ENCODE peak calls at places on chromosomes 7 and 10, in eight cellular contexts. One of them, this sample, is unnamed.

GRCh38 chr10:94131885-94132284 is 138.2 kb downstream of the PLCE1 start:
- DNase-seq in fibroblast of lung: peak; percentile 65
- DNase-seq in cardiac muscle cell: peak; percentile 69
- DNase-seq in ovary: no peak
- DNase-seq in transverse colon: no peak
- DNase-seq in HFF-Myc: no peak
- DNase-seq in neural progenitor cell: no peak
- DNase-seq in endothelial cell: no peak
- DNase-seq in this sample: no peak

GRCh38 chr7:104156842-104157277 is 51.0 kb downstream of the ORC5 start:
- DNase-seq in fibroblast of lung: peak; percentile 54
- DNase-seq in cardiac muscle cell: peak; percentile 50
- DNase-seq in ovary: no peak
- DNase-seq in transverse colon: no peak
- DNase-seq in HFF-Myc: no peak
- DNase-seq in neural progenitor cell: peak; percentile 32
- DNase-seq in endothelial cell: no peak
- DNase-seq in this sample: peak; percentile 6

GRCh38 chr10:104327745-104328635 is 10.3 kb downstream of the ITPRIP start:
- DNase-seq in fibroblast of lung: peak; percentile 78
- DNase-seq in cardiac muscle cell: peak; percentile 82
- DNase-seq in ovary: peak; percentile 61
- DNase-seq in transverse colon: no peak
- DNase-seq in HFF-Myc: peak; percentile 59
- DNase-seq in neural progenitor cell: peak; percentile 91
- DNase-seq in endothelial cell: peak; percentile 37
- DNase-seq in this sample: no peak

GRCh38 chr10:124647421-124648130 is 96.6 kb downstream of the FAM53B start:
- DNase-seq in fibroblast of lung: peak; percentile 25
- DNase-seq in cardiac muscle cell: peak; percentile 52
- DNase-seq in ovary: no peak
- DNase-seq in transverse colon: peak; percentile 79
- DNase-seq in HFF-Myc: peak; percentile 39
- DNase-seq in neural progenitor cell: no peak
- DNase-seq in endothelial cell: peak; percentile 27
- DNase-seq in this sample: peak; percentile 70

GRCh38 chr10:86348321-86349210 is 18.0 kb downstream of the GRID1 start:
- DNase-seq in fibroblast of lung: no peak
- DNase-seq in cardiac muscle cell: peak; percentile 7
- DNase-seq in ovary: no peak
- DNase-seq in transverse colon: no peak
- DNase-seq in HFF-Myc: no peak
- DNase-seq in neural progenitor cell: peak; percentile 47
- DNase-seq in endothelial cell: no peak
- DNase-seq in this sample: no peak

GRCh38 chr10:60425392-60426110 is 35.9 kb upstream of the ANK3 start:
- DNase-seq in fibroblast of lung: peak; percentile 60
- DNase-seq in cardiac muscle cell: peak; percentile 47
- DNase-seq in ovary: no peak
- DNase-seq in transverse colon: no peak
- DNase-seq in HFF-Myc: no peak
- DNase-seq in neural progenitor cell: no peak
- DNase-seq in endothelial cell: no peak
- DNase-seq in this sample: no peak

GRCh38 chr7:22696672-22697071 is 30.3 kb upstream of the IL6 start:
- DNase-seq in fibroblast of lung: peak; percentile 14
- DNase-seq in cardiac muscle cell: peak; percentile 38
- DNase-seq in ovary: no peak
- DNase-seq in transverse colon: no peak
- DNase-seq in HFF-Myc: no peak
- DNase-seq in neural progenitor cell: no peak
- DNase-seq in endothelial cell: no peak
- DNase-seq in this sample: no peak

GRCh38 chr10:133058267-133059092 is 29.2 kb upstream of the ADGRA1 start:
- DNase-seq in fibroblast of lung: no peak
- DNase-seq in cardiac muscle cell: peak; percentile 9
- DNase-seq in ovary: no peak
- DNase-seq in transverse colon: no peak
- DNase-seq in HFF-Myc: no peak
- DNase-seq in neural progenitor cell: no peak
- DNase-seq in endothelial cell: no peak
- DNase-seq in this sample: no peak

GRCh38 chr7:99092064-99092720 is 51.7 kb downstream of the SMURF1 start:
- DNase-seq in fibroblast of lung: no peak
- DNase-seq in cardiac muscle cell: no peak
- DNase-seq in ovary: no peak
- DNase-seq in transverse colon: no peak
- DNase-seq in HFF-Myc: no peak
- DNase-seq in neural progenitor cell: no peak
- DNase-seq in endothelial cell: no peak
- DNase-seq in this sample: no peak

GRCh38 chr10:58027431-58027830 is 240.3 kb downstream of the IPMK start:
- DNase-seq in fibroblast of lung: no peak
- DNase-seq in cardiac muscle cell: no peak
- DNase-seq in ovary: no peak
- DNase-seq in transverse colon: no peak
- DNase-seq in HFF-Myc: no peak
- DNase-seq in neural progenitor cell: peak; percentile 4
- DNase-seq in endothelial cell: no peak
- DNase-seq in this sample: no peak

GRCh38 chr7:41758321-41758720 is 55.4 kb upstream of the INHBA start:
- DNase-seq in fibroblast of lung: no peak
- DNase-seq in cardiac muscle cell: no peak
- DNase-seq in ovary: no peak
- DNase-seq in transverse colon: no peak
- DNase-seq in HFF-Myc: no peak
- DNase-seq in neural progenitor cell: no peak
- DNase-seq in endothelial cell: no peak
- DNase-seq in this sample: no peak

GRCh38 chr10:3242251-3242650 is 69.7 kb upstream of the PITRM1 start:
- DNase-seq in fibroblast of lung: no peak
- DNase-seq in cardiac muscle cell: no peak
- DNase-seq in ovary: no peak
- DNase-seq in transverse colon: no peak
- DNase-seq in HFF-Myc: no peak
- DNase-seq in neural progenitor cell: no peak
- DNase-seq in endothelial cell: no peak
- DNase-seq in this sample: no peak

GRCh38 chr10:3238115-3238871 is 65.7 kb upstream of the PITRM1 start:
- DNase-seq in fibroblast of lung: no peak
- DNase-seq in cardiac muscle cell: peak; percentile 39
- DNase-seq in ovary: no peak
- DNase-seq in transverse colon: no peak
- DNase-seq in HFF-Myc: no peak
- DNase-seq in neural progenitor cell: no peak
- DNase-seq in endothelial cell: no peak
- DNase-seq in this sample: no peak

GRCh38 chr10:3241128-3242057 is 68.8 kb upstream of the PITRM1 start:
- DNase-seq in fibroblast of lung: no peak
- DNase-seq in cardiac muscle cell: no peak
- DNase-seq in ovary: no peak
- DNase-seq in transverse colon: no peak
- DNase-seq in HFF-Myc: no peak
- DNase-seq in neural progenitor cell: no peak
- DNase-seq in endothelial cell: no peak
- DNase-seq in this sample: no peak

GRCh38 chr10:3239066-3239919 is 66.7 kb upstream of the PITRM1 start:
- DNase-seq in fibroblast of lung: peak; percentile 85
- DNase-seq in cardiac muscle cell: peak; percentile 81
- DNase-seq in ovary: peak; percentile 74
- DNase-seq in transverse colon: peak; percentile 83
- DNase-seq in HFF-Myc: peak; percentile 42
- DNase-seq in neural progenitor cell: peak; percentile 71
- DNase-seq in endothelial cell: peak; percentile 84
- DNase-seq in this sample: peak; percentile 74

GRCh38 chr10:3239920-3240909 is 67.6 kb upstream of the PITRM1 start:
- DNase-seq in fibroblast of lung: no peak
- DNase-seq in cardiac muscle cell: no peak
- DNase-seq in ovary: no peak
- DNase-seq in transverse colon: no peak
- DNase-seq in HFF-Myc: no peak
- DNase-seq in neural progenitor cell: no peak
- DNase-seq in endothelial cell: peak; percentile 47
- DNase-seq in this sample: no peak
- TF ChIP-seq CTCF in fibroblast of lung: no peak
- TF ChIP-seq CTCF in cardiac muscle cell: no peak
- TF ChIP-seq CTCF in ovary: no peak
- TF ChIP-seq CTCF in transverse colon: no peak
- TF ChIP-seq CTCF in HFF-Myc: no peak
- TF ChIP-seq CTCF in neural progenitor cell: no peak
- TF ChIP-seq CTCF in endothelial cell: peak; percentile 15
- TF ChIP-seq CTCF in this sample: no peak

DNA sequence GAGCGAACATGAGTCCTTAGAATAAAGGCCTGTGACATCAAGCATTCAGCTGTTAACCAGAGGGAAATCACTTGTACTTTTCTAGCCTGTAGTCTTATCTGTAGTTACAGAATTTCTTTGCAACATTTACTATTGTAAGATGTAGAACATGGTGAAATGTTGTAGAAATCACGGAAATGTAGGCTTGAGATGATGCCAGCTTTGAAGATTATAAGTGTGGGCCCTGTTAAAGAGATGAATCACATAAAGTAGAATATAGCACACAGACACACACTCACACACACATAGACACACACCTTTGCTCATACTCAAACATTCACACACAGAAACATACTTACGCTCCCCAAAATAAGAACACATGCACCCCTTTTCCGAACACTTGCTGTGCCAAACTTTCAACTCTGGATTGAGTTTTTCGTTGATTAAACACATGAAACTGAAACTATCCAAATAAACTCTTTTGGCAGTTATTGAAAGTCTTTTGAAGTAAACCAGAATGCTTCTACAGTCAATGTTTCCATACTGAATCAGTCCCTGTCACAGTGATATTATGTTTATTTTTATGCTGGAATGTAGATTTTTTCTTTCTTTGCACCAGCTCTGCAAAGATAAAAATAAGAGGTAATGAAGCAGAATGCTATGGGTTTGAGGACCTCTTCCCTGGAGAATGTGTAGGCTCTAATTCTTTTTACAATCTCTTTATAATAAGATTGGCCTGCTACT is 230.3 kb upstream of the MEOX2 start:
- DNase-seq in fibroblast of lung: peak; percentile 65
- DNase-seq in cardiac muscle cell: peak; percentile 41
- DNase-seq in ovary: no peak
- DNase-seq in transverse colon: no peak
- DNase-seq in HFF-Myc: no peak
- DNase-seq in neural progenitor cell: no peak
- DNase-seq in endothelial cell: no peak
- DNase-seq in this sample: no peak
- TF ChIP-seq CTCF in fibroblast of lung: no peak
- TF ChIP-seq CTCF in cardiac muscle cell: no peak
- TF ChIP-seq CTCF in ovary: no peak
- TF ChIP-seq CTCF in transverse colon: no peak
- TF ChIP-seq CTCF in HFF-Myc: no peak
- TF ChIP-seq CTCF in neural progenitor cell: no peak
- TF ChIP-seq CTCF in endothelial cell: no peak
- TF ChIP-seq CTCF in this sample: no peak

DNA sequence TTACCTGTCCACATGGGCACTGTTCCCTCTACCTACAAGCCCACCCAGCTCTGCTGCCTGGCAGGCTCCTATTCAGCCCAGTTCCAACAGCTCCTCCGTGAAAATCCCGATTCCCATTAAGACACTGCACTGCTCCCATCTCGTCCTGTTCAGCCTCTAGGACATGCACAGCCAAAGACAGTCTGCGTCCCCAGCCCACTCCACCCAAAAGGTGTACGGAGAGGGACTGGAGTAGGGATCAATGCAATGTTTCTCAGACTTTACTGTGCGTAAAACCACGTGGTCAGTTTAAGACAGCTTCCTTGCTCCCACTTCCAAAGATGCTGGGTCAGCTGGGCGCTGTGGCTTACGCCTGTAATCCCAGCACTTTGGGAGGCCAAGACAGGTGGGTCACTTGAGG is 19.9 kb downstream of the FGFR2 start:
- DNase-seq in fibroblast of lung: no peak
- DNase-seq in cardiac muscle cell: no peak
- DNase-seq in ovary: no peak
- DNase-seq in transverse colon: no peak
- DNase-seq in HFF-Myc: no peak
- DNase-seq in neural progenitor cell: no peak
- DNase-seq in endothelial cell: no peak
- DNase-seq in this sample: no peak
- TF ChIP-seq CTCF in fibroblast of lung: no peak
- TF ChIP-seq CTCF in cardiac muscle cell: no peak
- TF ChIP-seq CTCF in ovary: no peak
- TF ChIP-seq CTCF in transverse colon: no peak
- TF ChIP-seq CTCF in HFF-Myc: no peak
- TF ChIP-seq CTCF in neural progenitor cell: no peak
- TF ChIP-seq CTCF in endothelial cell: no peak
- TF ChIP-seq CTCF in this sample: no peak

DNA sequence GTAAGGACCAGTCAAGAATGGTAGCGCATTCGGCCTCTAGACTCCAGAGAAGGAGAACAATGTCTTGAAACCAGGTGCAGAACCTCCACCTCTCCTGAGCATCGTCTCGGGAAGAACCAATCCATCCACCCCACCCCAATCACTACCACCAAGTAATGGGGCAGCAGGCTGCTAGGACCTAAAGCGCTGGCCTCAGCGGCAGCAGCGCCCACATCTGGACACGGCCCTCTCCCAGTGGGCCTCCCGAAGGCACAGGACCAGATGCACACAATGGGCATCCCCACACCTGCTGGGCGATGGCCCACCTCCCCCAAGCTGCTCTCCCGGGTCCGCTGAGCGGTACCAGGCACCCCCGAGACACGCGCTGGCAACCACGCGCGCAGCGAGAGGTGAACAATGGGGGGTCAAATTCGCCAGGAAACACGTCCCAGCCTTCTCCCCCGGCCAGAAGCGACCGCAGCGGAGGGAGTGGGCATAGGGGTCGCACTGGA is 631 bp downstream of the CTTNBP2 start:
- DNase-seq in fibroblast of lung: peak; percentile 45
- DNase-seq in cardiac muscle cell: no peak
- DNase-seq in ovary: peak; percentile 28
- DNase-seq in transverse colon: peak; percentile 8
- DNase-seq in HFF-Myc: no peak
- DNase-seq in neural progenitor cell: peak; percentile 68
- DNase-seq in endothelial cell: peak; percentile 31
- DNase-seq in this sample: peak; percentile 16
- TF ChIP-seq CTCF in fibroblast of lung: peak; percentile 13
- TF ChIP-seq CTCF in cardiac muscle cell: no peak
- TF ChIP-seq CTCF in ovary: no peak
- TF ChIP-seq CTCF in transverse colon: no peak
- TF ChIP-seq CTCF in HFF-Myc: no peak
- TF ChIP-seq CTCF in neural progenitor cell: peak; percentile 16
- TF ChIP-seq CTCF in endothelial cell: no peak
- TF ChIP-seq CTCF in this sample: no peak

GRCh38 chr10:107544706-107545520 is 380.4 kb upstream of the SORCS1 start:
- DNase-seq in fibroblast of lung: no peak
- DNase-seq in cardiac muscle cell: no peak
- DNase-seq in ovary: no peak
- DNase-seq in transverse colon: no peak
- DNase-seq in HFF-Myc: no peak
- DNase-seq in neural progenitor cell: no peak
- DNase-seq in endothelial cell: no peak
- DNase-seq in this sample: no peak
- TF ChIP-seq CTCF in fibroblast of lung: no peak
- TF ChIP-seq CTCF in cardiac muscle cell: no peak
- TF ChIP-seq CTCF in ovary: no peak
- TF ChIP-seq CTCF in transverse colon: no peak
- TF ChIP-seq CTCF in HFF-Myc: no peak
- TF ChIP-seq CTCF in neural progenitor cell: no peak
- TF ChIP-seq CTCF in endothelial cell: no peak
- TF ChIP-seq CTCF in this sample: no peak

This sample was measured in GM13977.